ENCODE peak calls at places on chromosome 15, in four cellular contexts. V is transverse colon, R is A549, E is OCI-LY7. M is an unnamed sample.

GRCh38 chr15:47349179-47349578 is 368.1 kb upstream of the SEMA6D start:
- DNase-seq in V (no peak), R (no peak), E (no peak), M (no peak)

GRCh38 chr15:32856753-32857152 is 138.9 kb downstream of the GREM1 start:
- DNase-seq in V (no peak), R (no peak), E (no peak), M (no peak)

GRCh38 chr15:97082835-97083234 is 752.3 kb downstream of the NR2F2 start:
- DNase-seq in V (no peak), R (no peak), E (no peak), M (no peak)

GRCh38 chr15:75606711-75607684 is 18.5 kb downstream of the SNUPN start:
- DNase-seq in V (peak; percentile 45), R (no peak), E (no peak), M (no peak)

GRCh38 chr15:84722628-84723027 is 6.7 kb upstream of the SEC11A start:
- DNase-seq in V (no peak), R (no peak), E (no peak), M (no peak)

GRCh38 chr15:40937762-40938529 is 8.8 kb downstream of the DLL4 start:
- DNase-seq in V (peak; percentile 39), R (peak; percentile 92), E (no peak), M (no peak)

GRCh38 chr15:60766391-60767128 is 287.6 kb upstream of the ICE2 start:
- DNase-seq in V (no peak), R (no peak), E (no peak), M (no peak)

GRCh38 chr15:56734013-56734625 is 810 bp upstream of the ZNF280D start:
- DNase-seq in V (no peak), R (no peak), E (peak; percentile 41), M (no peak)

GRCh38 chr15:75130597-75131268 is 70.9 kb upstream of the C15orf39 start:
- DNase-seq in V (peak; percentile 24), R (no peak), E (peak; percentile 40), M (peak; percentile 52)

GRCh38 chr15:45179221-45179985 is 8.4 kb downstream of the SHF start:
- DNase-seq in V (peak; percentile 69), R (peak; percentile 29), E (peak; percentile 54), M (peak; percentile 71)

GRCh38 chr15:50800715-50801114 is 35.2 kb upstream of the SPPL2A start:
- DNase-seq in V (no peak), R (no peak), E (no peak), M (peak; percentile 22)

GRCh38 chr15:29102911-29103824 is 166.5 kb downstream of the NSMCE3 start:
- DNase-seq in V (no peak), R (no peak), E (no peak), M (no peak)

GRCh38 chr15:35557544-35557943 is 11.6 kb upstream of the DPH6 start:
- DNase-seq in V (no peak), R (peak; percentile 13), E (no peak), M (no peak)

GRCh38 chr15:93019091-93019490 is 69.9 kb downstream of the RGMA start:
- DNase-seq in V (no peak), R (no peak), E (no peak), M (no peak)

GRCh38 chr15:31296304-31297220 is 30.1 kb upstream of the KLF13 start:
- DNase-seq in V (peak; percentile 74), R (peak; percentile 57), E (no peak), M (no peak)

GRCh38 chr15:37130356-37130755 is 30.0 kb upstream of the MEIS2 start:
- DNase-seq in V (no peak), R (no peak), E (no peak), M (no peak)

GRCh38 chr15:95174880-95175279 is 943.5 kb downstream of the MCTP2 start:
- DNase-seq in V (no peak), R (no peak), E (no peak), M (no peak)

GRCh38 chr15:62894322-62895085 is 148.0 kb upstream of the TPM1 start:
- DNase-seq in V (no peak), R (no peak), E (no peak), M (no peak)

GRCh38 chr15:49270541-49271421 is 100.7 kb downstream of the GALK2 start:
- DNase-seq in V (no peak), R (no peak), E (no peak), M (no peak)

GRCh38 chr15:75309711-75310110 is 26.2 kb upstream of the COMMD4 start:
- DNase-seq in V (no peak), R (no peak), E (no peak), M (no peak)

GRCh38 chr15:101244039-101244781 is 7.6 kb downstream of the CHSY1 start:
- DNase-seq in V (no peak), R (no peak), E (peak; percentile 42), M (no peak)

GRCh38 chr15:23447107-23447500 is at the start of gene GOLGA6L2:
- DNase-seq in V (no peak), R (no peak), E (peak; percentile 8), M (no peak)

GRCh38 chr15:91751611-91752010 is 101.9 kb upstream of the SLCO3A1 start:
- DNase-seq in V (no peak), R (no peak), E (no peak), M (no peak)

GRCh38 chr15:40340740-40341400 is at the start of gene CCDC9B:
- DNase-seq in V (peak; percentile 96), R (peak; percentile 69), E (no peak), M (no peak)

GRCh38 chr15:74725241-74725774 is at the start of gene CYP1A1:
- DNase-seq in V (peak; percentile 56), R (peak; percentile 44), E (no peak), M (peak; percentile 51)

GRCh38 chr15:46411900-46412299 is 777.1 kb downstream of the SQOR start:
- DNase-seq in V (no peak), R (no peak), E (no peak), M (no peak)

GRCh38 chr15:94360251-94360671 is 128.9 kb downstream of the MCTP2 start:
- DNase-seq in V (no peak), R (no peak), E (no peak), M (no peak)

GRCh38 chr15:41501191-41501917 is 7.7 kb downstream of the ITPKA start:
- DNase-seq in V (no peak), R (no peak), E (peak; percentile 23), M (peak; percentile 70)

GRCh38 chr15:66503780-66504562 is 684 bp downstream of the RPL4 start:
- DNase-seq in V (no peak), R (no peak), E (peak; percentile 9), M (no peak)

GRCh38 chr15:85673326-85673725 is 121.4 kb downstream of the KLHL25 start:
- DNase-seq in V (no peak), R (no peak), E (no peak), M (no peak)

GRCh38 chr15:65311760-65312159 is 7.3 kb downstream of the RNU5B-1 start:
- DNase-seq in V (no peak), R (no peak), E (no peak), M (no peak)

GRCh38 chr15:33894193-33894592 is 74.1 kb upstream of the CHRM5 start:
- DNase-seq in V (no peak), R (no peak), E (no peak), M (no peak)

DNA sequence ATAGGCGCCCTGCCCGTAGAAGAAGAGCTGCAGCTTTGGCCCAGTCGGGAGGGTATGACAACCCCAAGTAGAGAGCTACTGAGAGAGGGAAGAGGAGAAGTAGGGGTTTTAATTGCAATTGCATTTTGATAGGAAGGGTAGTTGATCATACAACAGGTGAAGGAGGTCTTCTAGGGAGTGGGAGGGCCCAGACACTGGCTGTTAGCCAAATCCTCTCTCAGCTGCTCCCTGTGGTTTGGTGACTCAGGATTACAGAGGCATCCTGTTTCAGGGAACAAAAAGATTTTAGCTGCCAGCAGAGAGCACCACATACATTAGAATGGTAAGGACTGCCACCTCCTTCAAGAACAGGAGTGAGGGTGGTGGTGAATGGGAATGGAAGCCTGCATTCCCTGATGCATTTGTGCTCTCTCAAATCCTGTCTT is 408.9 kb upstream of the THBS1 start:
- DNase-seq in V (peak; percentile 41), R (peak; percentile 74), E (no peak), M (no peak)
- TF ChIP-seq CTCF in V (peak; percentile 23), R (peak; percentile 66), E (no peak), M (peak; percentile 25)

GRCh38 chr15:38828031-38828532 is 263.5 kb upstream of the RASGRP1 start:
- DNase-seq in V (no peak), R (no peak), E (no peak), M (no peak)

GRCh38 chr15:38829086-38829485 is 264.5 kb upstream of the RASGRP1 start:
- DNase-seq in V (no peak), R (no peak), E (no peak), M (no peak)

GRCh38 chr15:38823272-38823671 is 258.7 kb upstream of the RASGRP1 start:
- DNase-seq in V (no peak), R (no peak), E (no peak), M (no peak)

GRCh38 chr15:38824719-38825118 is 260.1 kb upstream of the RASGRP1 start:
- DNase-seq in V (no peak), R (no peak), E (no peak), M (no peak)

GRCh38 chr15:38826880-38827279 is 262.3 kb upstream of the RASGRP1 start:
- DNase-seq in V (no peak), R (no peak), E (no peak), M (no peak)
- TF ChIP-seq CTCF in V (no peak), R (no peak), E (no peak), M (no peak)

GRCh38 chr15:87489902-87490301 is 766.6 kb downstream of the NTRK3 start:
- DNase-seq in V (no peak), R (no peak), E (no peak), M (no peak)
- TF ChIP-seq CTCF in V (no peak), R (no peak), E (no peak), M (no peak)

GRCh38 chr15:58056015-58056414 is 9.5 kb downstream of the ALDH1A2 start:
- DNase-seq in V (no peak), R (peak; percentile 13), E (no peak), M (no peak)
- TF ChIP-seq CTCF in V (no peak), R (no peak), E (peak; percentile 30), M (no peak)

GRCh38 chr15:70259640-70260066 is 161.9 kb upstream of the TLE3 start:
- DNase-seq in V (no peak), R (peak; percentile 62), E (peak; percentile 51), M (no peak)
- TF ChIP-seq CTCF in V (no peak), R (peak; percentile 26), E (peak; percentile 74), M (peak; percentile 23)

DNA sequence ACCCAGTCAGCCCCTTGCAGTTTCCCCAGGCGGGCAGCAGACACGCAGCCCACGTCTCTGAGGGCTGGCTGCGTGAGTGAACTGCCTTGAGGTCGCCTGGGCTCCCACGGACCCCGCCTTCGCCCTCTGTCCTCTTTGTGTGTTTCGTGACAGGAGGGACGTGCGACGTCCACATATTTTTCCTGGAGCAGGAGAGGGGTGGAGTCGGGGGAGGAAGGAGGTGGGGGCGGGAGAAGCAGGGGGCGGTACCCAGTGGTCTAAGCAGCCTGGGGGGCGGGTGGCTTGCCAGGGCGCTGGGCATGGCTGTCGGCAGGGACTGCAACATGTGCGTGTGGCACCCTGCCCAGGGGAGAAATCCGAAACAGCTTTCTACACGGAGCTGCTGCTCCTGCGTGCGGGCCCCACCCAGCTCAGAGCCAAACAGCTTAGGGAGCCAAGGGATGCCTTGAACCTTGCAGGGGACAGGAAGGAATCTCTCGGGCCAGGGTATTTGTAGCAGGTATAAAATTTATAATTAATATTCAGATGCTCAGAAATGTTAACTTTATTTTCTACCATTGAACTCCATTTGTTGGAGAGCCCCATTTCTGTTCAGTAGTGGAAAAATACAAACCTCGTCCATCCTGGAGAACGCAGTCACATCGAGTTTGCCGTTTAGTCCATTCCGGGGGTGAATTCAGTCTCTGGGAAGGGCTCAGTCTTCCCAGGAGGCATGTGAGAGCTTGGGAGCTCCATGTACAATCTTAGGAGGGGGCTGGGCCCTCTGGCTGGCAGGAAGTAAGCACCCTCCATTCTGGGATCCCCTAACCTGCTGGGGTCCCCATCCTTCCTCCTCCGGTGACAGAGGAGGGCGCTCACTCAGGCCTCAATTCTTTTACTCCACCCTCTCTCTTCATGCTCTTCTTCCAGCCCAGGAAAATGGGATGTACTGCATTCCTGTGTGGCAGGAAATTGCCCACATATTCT is 79.1 kb upstream of the MEF2A start:
- DNase-seq in V (peak; percentile 61), R (peak; percentile 79), E (no peak), M (no peak)
- TF ChIP-seq CTCF in V (no peak), R (no peak), E (no peak), M (no peak)

M was measured in GM13977.